ENCODE peak calls at places on chromosomes 1 and 21, in four cellular contexts. J, N, X and Z are unnamed samples.

GRCh38 chr1:30336550-30337426 is 386.6 kb downstream of the MATN1 start:
- DNase-seq in J (no peak), N (no peak), X (no peak), Z (no peak)

GRCh38 chr1:161195171-161195570 is 3.7 kb downstream of the ADAMTS4 start:
- DNase-seq in N (no peak), X (no peak), J (no peak), Z (no peak)

GRCh38 chr1:184156521-184157395 is 105.2 kb downstream of the TSEN15 start:
- DNase-seq in J (no peak), N (no peak), X (no peak), Z (peak)

GRCh38 chr1:160161965-160162705 is 10.7 kb downstream of the ATP1A4 start:
- DNase-seq in X (no peak), N (peak), J (no peak), Z (peak)

GRCh38 chr1:228935198-228935663 is 200.0 kb downstream of the RHOU start:
- DNase-seq in J (no peak), N (no peak), X (no peak), Z (no peak)

GRCh38 chr1:248926401-248927182 is 20.6 kb downstream of the PGBD2 start:
- DNase-seq in N (peak), X (no peak), J (peak), Z (peak)

GRCh38 chr1:32255072-32256071 is 4.3 kb downstream of the LCK start:
- DNase-seq in N (no peak), J (no peak), X (no peak), Z (no peak)

GRCh38 chr1:210250998-210251679 is 18.5 kb downstream of the SERTAD4 start:
- DNase-seq in X (peak), N (no peak), J (peak), Z (peak)

GRCh38 chr1:202283991-202284390 is 57.7 kb downstream of the UBE2T start:
- DNase-seq in J (peak), X (no peak), N (peak), Z (peak)

DNA sequence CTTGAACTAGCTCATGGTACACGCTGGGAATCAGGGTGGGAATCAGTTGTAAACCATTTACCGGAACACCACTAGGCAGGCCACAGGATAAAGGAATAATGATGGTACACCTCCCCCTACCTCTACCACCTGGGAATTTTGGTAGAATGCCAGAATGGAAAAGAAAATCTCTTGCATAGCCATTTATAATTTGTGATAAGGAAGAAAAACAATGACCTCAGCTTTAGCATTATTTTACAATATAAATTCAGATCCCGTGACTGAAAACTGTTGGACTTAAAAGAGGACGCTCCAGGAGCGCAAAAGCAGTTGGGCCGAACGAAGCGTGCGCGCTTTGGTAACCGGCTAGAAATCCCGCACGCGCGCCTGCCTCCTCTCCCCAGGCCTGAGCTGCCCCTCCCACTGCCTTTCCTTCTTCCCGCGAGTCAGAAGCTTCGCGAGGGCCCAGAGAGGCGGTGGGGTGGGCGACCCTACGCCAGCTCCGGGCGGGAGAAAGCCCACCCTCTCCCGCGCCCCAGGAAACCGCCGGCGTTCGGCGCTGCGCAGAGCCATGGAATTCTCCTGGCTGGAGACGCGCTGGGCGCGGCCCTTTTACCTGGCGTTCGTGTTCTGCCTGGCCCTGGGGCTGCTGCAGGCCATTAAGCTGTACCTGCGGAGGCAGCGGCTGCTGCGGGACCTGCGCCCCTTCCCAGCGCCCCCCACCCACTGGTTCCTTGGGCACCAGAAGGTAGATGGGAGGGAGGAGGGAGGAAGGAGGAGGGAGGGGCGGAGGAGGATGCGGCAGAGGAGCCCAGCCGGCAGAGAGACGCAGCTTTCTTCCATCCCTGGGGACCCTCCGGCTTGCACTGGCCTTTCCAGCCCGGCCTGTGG is at the start of gene CYP4X1:
- DNase-seq in J (no peak), X (no peak), N (no peak), Z (peak)
- H3K4me3 ChIP-seq in J (peak), X (no peak), N (no peak), Z (peak)

DNA sequence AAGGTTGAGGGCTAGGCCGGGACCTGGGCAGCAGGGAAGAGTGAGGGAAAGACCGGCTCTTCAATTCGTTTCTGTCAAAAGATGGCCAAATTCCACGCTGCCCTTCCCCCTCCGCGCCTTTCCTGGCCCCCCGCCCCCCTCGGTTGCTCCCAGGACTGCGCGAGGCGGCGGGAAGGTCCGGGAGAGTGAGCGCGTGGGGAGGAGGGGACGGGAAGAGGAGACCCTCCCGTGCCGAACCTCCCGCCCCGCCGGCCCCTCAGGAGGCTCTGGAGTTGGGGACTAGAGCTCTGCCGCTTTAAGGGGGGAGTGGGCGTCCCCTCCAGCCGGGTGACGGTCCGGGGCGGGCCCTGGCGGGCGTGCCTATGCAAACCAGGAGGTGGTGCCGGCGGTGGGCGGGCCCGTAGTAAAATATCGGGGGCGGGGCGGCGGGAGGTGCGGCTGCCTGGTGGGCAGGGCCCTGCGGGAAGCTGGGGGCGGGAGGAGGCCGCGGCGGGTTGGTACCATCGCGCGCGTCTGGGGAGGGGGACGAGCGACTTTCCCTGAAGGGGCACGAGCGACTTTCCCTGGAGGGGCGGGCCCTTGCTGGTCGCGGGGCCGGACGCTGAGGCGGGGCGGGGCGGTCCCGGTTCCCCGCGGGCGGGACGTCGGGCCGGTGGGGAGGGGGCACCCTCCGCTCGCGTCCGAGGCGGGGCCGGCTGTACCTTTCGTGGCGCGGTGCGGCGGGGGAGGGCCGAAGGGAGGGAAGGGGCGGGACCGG is 58.2 kb downstream of the BCL9 start:
- DNase-seq in J (peak), X (peak), N (peak), Z (peak)
- TF ChIP-seq CTCF in J (no peak), X (no peak), N (no peak), Z (no peak)

DNA sequence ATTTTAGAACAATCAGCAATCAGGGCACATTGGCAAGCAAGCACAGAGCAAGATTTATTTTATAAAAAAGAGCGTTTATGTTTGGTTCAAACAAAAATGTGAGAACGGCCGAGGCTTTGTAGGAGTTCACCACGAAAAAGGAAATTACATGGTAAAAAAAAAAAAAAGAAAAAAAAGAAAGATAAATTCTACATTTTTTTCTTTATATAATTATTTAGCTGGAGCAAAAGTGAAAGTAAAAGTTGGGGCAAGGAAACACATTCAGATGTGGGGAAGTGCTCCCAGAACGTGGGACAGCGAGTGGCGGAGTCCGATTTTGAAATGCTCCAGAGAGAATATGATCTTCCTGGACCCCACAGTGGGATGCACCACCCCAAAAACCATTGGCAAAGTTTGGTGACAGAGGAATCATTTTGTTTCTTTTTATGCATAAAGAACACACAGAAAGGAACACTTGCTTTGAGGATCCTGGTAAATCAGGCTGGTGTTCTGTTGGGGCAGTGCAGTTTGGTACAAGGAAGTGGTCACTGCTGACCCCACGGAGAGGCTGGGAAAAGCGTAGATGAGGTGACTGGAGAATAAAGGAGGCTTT is 16.3 kb upstream of the ATP5PO start:
- DNase-seq in J (peak), X (no peak), N (peak), Z (no peak)
- H3K4me3 ChIP-seq in J (peak), X (no peak), N (peak), Z (peak)

DNA sequence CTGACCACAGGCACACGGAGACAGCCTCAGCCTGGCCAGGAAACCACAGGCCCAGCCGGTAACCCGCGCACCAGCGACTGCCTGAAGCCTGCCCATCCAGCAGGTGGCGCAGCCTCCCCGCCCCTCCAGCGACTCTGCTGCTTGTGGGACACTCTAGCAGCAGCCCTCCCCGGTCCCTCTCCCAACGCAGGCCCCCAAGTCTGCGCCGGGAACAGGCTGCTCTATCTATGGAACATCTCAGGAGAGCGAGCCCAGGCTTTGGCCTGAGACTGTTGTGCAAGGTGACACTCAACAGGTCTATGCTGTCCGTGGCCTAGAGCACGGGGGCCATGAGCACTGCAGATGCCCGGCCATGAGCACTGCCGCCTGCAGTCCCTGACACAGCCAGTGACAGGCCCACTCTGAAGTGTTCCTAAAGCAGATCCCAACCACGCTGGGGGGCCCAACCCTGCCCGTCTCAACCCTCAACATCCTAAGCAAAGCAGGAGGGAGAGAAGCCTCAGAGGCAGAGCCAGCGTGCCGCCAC is 28.4 kb downstream of the WDR4 start:
- DNase-seq in N (peak), J (peak), X (peak), Z (no peak)
- TF ChIP-seq CTCF in N (peak), J (peak), X (peak), Z (peak)

GRCh38 chr1:7679159-7679872 is 91.8 kb upstream of the VAMP3 start:
- DNase-seq in J (no peak), N (no peak), X (no peak), Z (no peak)

GRCh38 chr1:7677111-7677510 is 94.0 kb upstream of the VAMP3 start:
- DNase-seq in N (no peak), X (no peak), J (no peak), Z (no peak)

GRCh38 chr1:7679873-7680790 is 91.0 kb upstream of the VAMP3 start:
- DNase-seq in N (peak), J (no peak), X (peak), Z (peak)

GRCh38 chr1:7677815-7678214 is 93.3 kb upstream of the VAMP3 start:
- DNase-seq in N (no peak), J (no peak), X (no peak), Z (no peak)

DNA sequence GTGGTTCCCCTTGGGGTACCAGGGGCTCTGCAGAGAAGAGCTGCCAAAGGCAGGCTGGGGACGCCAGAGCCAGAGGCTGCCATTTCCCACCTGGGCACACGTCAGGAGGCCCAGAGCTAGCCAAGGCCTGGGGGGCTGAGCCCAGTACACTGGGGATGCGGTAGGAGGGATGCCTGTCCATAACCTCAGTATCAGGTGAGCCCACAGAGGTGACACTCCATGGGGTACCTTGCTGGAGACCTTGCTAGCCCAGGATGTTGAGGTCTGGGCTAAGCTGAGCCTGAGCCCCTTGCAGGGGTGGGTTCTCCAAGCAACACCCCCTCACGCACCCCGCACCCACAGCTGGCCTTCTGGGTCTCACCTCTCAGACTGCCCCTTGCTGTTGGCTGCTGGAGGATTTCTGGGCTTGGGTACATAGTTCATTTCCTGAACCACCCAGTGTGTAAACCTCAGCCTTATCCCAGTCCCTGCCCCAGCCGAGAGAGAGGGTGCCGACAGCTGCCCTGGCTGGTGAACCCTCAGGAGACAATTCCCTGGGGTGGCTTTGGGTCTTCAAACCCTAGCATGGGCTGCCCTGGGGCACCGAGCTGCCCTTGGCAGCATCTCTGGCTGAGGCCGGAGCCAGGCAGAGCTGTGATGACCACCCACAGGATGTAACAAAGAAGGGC is 92.5 kb upstream of the VAMP3 start:
- DNase-seq in X (no peak), N (no peak), J (no peak), Z (no peak)
- H3K4me3 ChIP-seq in X (no peak), N (no peak), J (no peak), Z (no peak)

DNA sequence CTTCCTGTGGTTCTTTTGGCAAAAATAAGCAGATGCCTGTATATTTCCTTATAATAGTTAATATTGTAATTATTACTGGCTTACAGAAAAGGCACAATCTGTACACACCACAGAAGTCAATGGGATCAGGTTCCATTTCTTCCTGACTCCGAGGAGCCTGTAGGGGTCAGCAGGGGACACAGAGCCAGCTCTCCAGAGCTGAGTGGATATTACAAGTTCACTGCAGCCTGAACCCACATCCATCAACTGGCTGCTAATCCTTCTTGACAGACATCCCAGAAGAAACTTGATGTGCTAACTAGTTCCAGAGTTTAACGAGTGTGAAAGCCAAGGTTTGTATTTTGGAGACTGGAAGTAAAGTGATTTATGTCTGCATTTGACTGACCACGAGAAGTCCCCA is 203.8 kb downstream of the LMX1A start:
- DNase-seq in X (no peak), J (peak), N (no peak), Z (no peak)
- TF ChIP-seq CTCF in X (peak), J (peak), N (peak), Z (no peak)

GRCh38 chr1:63074321-63074720 is 248.0 kb upstream of the FOXD3 start:
- DNase-seq in J (no peak), N (no peak), X (no peak), Z (no peak)
- H3K4me3 ChIP-seq in J (no peak), N (no peak), X (no peak), Z (no peak)